ENCODE peak calls at places on chromosome 21, in six cellular contexts. Z, R, S, Q, P and Y are unnamed samples.

GRCh38 chr21:32653326-32653901 is 41.2 kb upstream of the CFAP298 start:
- DNase-seq in Q (no peak), R (no peak), Z (no peak), S (no peak), P (peak), Y (no peak)

GRCh38 chr21:16192900-16193299 is 463.1 kb downstream of the USP25 start:
- DNase-seq in S (no peak), Q (no peak), P (peak), Z (no peak), R (no peak), Y (no peak)

GRCh38 chr21:18764720-18765119 is 361.1 kb upstream of the TMPRSS15 start:
- DNase-seq in P (no peak), Z (no peak), S (no peak), R (no peak), Q (no peak), Y (no peak)

GRCh38 chr21:26758083-26758861 is 86.9 kb downstream of the ADAMTS1 start:
- DNase-seq in R (no peak), Q (no peak), S (no peak), Z (no peak), P (no peak), Y (no peak)

GRCh38 chr21:35232545-35233176 is 183.6 kb upstream of the RUNX1 start:
- DNase-seq in Q (no peak), P (no peak), S (no peak), Z (peak), R (no peak), Y (no peak)

GRCh38 chr21:25742900-25743299 is 8.1 kb downstream of the GABPA start:
- DNase-seq in R (no peak), Z (no peak), Q (no peak), P (no peak), S (no peak), Y (no peak)

GRCh38 chr21:26849428-26850115 is 4.4 kb upstream of the ADAMTS1 start:
- DNase-seq in P (no peak), Q (no peak), S (no peak), Z (no peak), R (no peak), Y (no peak)

GRCh38 chr21:34510148-34511142 is 1.6 kb downstream of the KCNE1 start:
- DNase-seq in R (no peak), P (peak), Z (peak), Q (peak), S (peak), Y (peak)

GRCh38 chr21:42835611-42836401 is 43.5 kb downstream of the WDR4 start:
- DNase-seq in P (no peak), Q (no peak), S (peak), R (peak), Z (peak), Y (no peak)

GRCh38 chr21:42833439-42833815 is 45.9 kb downstream of the WDR4 start:
- DNase-seq in P (peak), Z (peak), S (peak), Q (peak), R (no peak), Y (no peak)

GRCh38 chr21:42835211-42835610 is 44.1 kb downstream of the WDR4 start:
- DNase-seq in P (no peak), Q (no peak), R (no peak), S (no peak), Z (peak), Y (no peak)

GRCh38 chr21:42834730-42835191 is 44.6 kb downstream of the WDR4 start:
- DNase-seq in R (no peak), P (no peak), Z (peak), Q (no peak), S (peak), Y (peak)

GRCh38 chr21:42833859-42834729 is 45.2 kb downstream of the WDR4 start:
- DNase-seq in Q (no peak), R (no peak), Z (peak), P (no peak), S (peak), Y (peak)
- TF ChIP-seq EP300 in Q (no peak), R (no peak), Z (no peak), P (no peak), S (no peak), Y (no peak)

GRCh38 chr21:44005071-44005470 is 7.0 kb upstream of the TRAPPC10 start:
- DNase-seq in Z (no peak), S (no peak), P (no peak), Q (no peak), R (peak), Y (no peak)

GRCh38 chr21:44006017-44006624 is 6.0 kb upstream of the TRAPPC10 start:
- DNase-seq in Z (no peak), P (peak), Q (no peak), S (no peak), R (peak), Y (peak)

GRCh38 chr21:44005593-44005992 is 6.5 kb upstream of the TRAPPC10 start:
- DNase-seq in S (no peak), R (no peak), Q (no peak), Z (no peak), P (no peak), Y (no peak)

GRCh38 chr21:44003307-44003966 is 8.7 kb upstream of the TRAPPC10 start:
- DNase-seq in Z (no peak), R (peak), Q (no peak), P (no peak), S (no peak), Y (no peak)

GRCh38 chr21:44006656-44007055 is 5.5 kb upstream of the TRAPPC10 start:
- DNase-seq in S (no peak), Q (no peak), Z (no peak), P (no peak), R (peak), Y (no peak)
- TF ChIP-seq POLR2A in S (no peak), Q (no peak), Z (no peak), P (no peak), R (no peak), Y (no peak)

DNA sequence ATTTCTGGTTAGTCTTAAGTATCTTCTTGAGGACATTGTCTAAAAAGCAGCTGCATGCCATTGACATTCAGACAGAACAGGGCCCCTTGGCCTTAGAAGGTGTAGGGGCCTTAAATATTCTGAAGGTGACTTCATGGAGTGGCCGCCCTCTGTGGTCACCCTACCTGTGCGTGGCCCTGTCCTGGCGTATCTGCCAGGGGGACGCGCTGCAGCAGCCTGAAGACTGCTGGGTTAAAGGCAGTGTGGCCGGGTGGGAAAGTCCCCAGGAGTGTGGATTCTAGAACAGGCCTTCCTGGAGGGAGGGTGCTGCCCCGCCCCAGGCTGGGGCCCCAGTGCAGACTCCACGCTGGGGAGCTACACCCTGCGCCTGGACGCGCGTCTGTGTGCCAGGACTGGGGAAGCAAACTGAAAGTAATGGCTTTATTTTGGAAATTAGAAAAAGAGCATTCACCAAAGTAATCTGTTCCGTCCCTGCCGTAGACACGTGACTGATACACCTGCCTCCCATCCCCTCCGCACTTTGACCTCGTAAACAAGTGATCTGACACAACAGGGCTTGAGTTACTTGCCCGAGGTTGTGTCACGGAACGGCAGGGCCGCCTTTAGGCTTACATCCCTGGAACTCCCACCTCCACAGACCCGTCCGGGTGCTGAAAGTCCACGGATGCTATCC is 1.8 kb downstream of the AGPAT3 start:
- DNase-seq in Q (peak), Z (peak), S (peak), P (no peak), R (no peak), Y (no peak)
- TF ChIP-seq EP300 in Q (no peak), Z (no peak), S (no peak), P (no peak), R (no peak), Y (no peak)

DNA sequence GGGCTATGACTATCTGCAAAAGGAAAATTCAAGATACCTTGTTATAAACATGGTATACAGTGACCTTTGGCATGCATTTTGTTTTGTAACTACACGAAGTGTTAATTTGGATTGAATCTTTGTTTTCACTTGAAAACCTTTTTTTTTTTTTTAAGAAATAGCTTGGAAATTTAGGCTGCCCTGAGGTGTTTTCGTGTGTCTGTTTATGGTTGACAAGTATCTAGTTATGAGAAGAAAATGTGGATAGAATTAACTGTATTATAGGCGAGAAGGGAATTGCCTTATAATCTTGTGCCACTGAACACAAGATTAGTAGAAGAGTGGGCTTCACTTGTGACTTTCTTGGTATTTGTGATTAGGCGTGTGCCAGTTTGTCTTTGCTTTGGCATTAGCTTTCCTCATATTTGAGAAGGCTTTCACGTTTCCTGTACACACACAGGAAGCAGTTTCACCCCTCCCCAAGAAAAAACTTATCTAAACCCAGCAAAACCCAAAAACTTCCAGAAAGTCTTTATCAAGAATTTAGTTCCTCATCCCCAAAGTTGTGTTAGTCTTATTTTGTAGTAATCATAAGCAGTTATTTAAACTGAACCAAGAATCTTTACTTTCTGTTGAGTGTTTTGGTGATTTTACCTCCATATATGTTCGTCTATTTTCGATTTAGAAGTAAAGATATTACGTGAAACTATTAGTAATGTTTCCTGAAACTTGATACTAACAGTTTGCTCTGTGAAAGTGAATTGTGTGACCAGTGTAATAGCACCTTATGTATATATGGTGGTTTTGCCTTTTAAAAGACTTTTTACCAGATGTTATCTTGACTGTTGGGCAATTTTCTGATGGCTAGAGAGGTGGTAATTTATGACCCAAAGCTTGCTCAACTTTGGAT is 3.8 kb downstream of the DYRK1A start:
- DNase-seq in R (no peak), Q (no peak), Z (no peak), S (no peak), P (no peak), Y (no peak)
- TF ChIP-seq POLR2A in R (no peak), Q (no peak), Z (no peak), S (no peak), P (no peak), Y (no peak)

DNA sequence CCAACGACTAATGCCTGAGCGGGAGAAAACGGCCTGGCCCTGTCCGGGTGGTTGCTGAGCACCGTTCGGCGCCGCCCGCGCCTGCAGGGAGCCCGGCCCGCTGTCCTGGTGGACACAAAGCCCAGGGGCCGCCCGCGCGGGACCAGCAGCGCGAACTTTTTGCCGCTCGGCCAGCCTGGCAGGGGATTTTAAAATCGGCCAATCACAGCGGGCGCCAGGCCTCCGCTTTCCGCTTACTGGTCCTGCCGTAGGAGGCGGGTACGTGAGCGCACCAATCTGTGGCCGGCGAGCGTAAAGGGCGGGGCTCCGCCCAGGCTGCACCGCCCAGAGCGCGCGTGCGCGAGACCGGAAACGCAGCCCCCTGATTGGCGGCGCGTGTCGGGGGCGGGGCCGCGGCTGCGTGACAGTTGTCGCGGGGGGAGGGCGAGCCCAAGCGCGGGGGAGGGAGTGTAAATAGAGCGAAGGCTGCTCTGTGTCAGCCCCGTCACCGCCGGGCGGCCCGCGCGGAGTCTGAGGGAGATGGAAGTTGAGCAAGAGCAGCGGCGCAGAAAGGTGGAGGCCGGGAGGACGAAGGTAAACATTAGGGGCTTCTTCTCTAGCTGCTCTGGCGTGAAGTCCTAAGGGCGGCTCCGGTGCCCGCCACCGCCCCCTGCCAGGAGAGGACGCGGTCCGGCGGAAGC is at the start of the genes C21orf58 and PCNT:
- DNase-seq in R (peak), Z (peak), Q (peak), S (peak), P (peak), Y (peak)
- TF ChIP-seq EP300 in R (no peak), Z (no peak), Q (no peak), S (no peak), P (no peak), Y (no peak)

DNA sequence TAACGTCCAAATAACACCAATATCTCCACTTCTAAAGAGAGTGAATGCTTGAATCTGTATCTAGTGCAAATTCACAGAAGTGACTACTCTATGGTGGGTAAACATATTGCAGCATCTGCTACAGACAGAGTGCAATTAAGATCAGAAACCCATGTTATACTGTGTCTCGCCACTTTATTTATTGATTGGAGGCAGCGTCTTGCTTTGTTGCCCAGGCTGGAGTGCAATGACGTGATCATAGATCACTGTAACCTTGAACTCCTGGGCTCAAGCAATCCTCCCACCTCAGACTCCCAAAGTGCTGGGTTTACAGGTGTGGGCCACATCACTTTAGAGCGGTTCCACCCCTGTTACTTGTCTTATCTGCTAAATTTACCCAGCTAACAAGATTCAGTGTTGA is 57.0 kb downstream of the HLCS start:
- DNase-seq in S (no peak), Q (no peak), R (no peak), Z (no peak), P (peak), Y (no peak)
- TF ChIP-seq POLR2A in S (no peak), Q (no peak), R (no peak), Z (no peak), P (no peak), Y (no peak)

GRCh38 chr21:46202592-46203202 is 18.4 kb upstream of the SPATC1L start:
- DNase-seq in P (no peak), Z (no peak), Q (no peak), R (peak), S (no peak), Y (peak)
- TF ChIP-seq EP300 in P (no peak), Z (no peak), Q (no peak), R (no peak), S (no peak), Y (no peak)